ENCODE peak calls at places on chromosomes 12 and 14, in ten cellular contexts. W, Q, M, Y, P, V, R, G, E and J are unnamed samples.

GRCh38 chr12:57229041-57229633 is 374 bp upstream of the SHMT2 start:
- DNase-seq in W (no peak), Q (peak), M (no peak), Y (no peak), P (no peak), V (no peak), R (no peak), G (no peak), E (no peak), J (no peak)

GRCh38 chr12:14058717-14059116 is 77.3 kb upstream of the GRIN2B start:
- DNase-seq in W (no peak), Q (no peak), M (peak), Y (no peak), P (no peak), V (no peak), R (no peak), G (no peak), E (no peak), J (no peak)

GRCh38 chr14:77296155-77296554 is 24.5 kb downstream of the POMT2 start:
- DNase-seq in W (no peak), Q (no peak), M (no peak), Y (no peak), P (no peak), V (no peak), R (no peak), G (no peak), E (no peak), J (no peak)

GRCh38 chr12:64695550-64695949 is 63.7 kb downstream of the GNS start:
- DNase-seq in W (no peak), Q (no peak), M (no peak), Y (no peak), P (no peak), V (no peak), R (no peak), G (no peak), E (no peak), J (no peak)

GRCh38 chr14:99189201-99189801 is 82.7 kb downstream of the BCL11B start:
- DNase-seq in W (no peak), Q (no peak), M (peak), Y (no peak), P (no peak), V (no peak), R (no peak), G (no peak), E (no peak), J (no peak)

GRCh38 chr12:3077572-3078081 is 448 bp downstream of the TSPAN9 start:
- DNase-seq in W (peak), Q (peak), M (no peak), Y (no peak), P (peak), V (no peak), R (no peak), G (no peak), E (no peak), J (no peak)

GRCh38 chr12:113260127-113260526 is 38.9 kb downstream of the TPCN1 start:
- DNase-seq in W (peak), Q (no peak), M (no peak), Y (no peak), P (no peak), V (no peak), R (no peak), G (no peak), E (no peak), J (no peak)

GRCh38 chr12:26954027-26954426 is 15.8 kb downstream of the FGFR1OP2 start:
- DNase-seq in W (no peak), Q (no peak), M (no peak), Y (no peak), P (no peak), V (no peak), R (no peak), G (no peak), E (no peak), J (no peak)

GRCh38 chr12:54997914-54998507 is 13.4 kb upstream of the TESPA1 start:
- DNase-seq in W (no peak), Q (no peak), M (no peak), Y (no peak), P (no peak), V (peak), R (no peak), G (no peak), E (no peak), J (no peak)

GRCh38 chr12:5922500-5922899 is 22.6 kb downstream of the ANO2 start:
- DNase-seq in W (no peak), Q (no peak), M (no peak), Y (no peak), P (no peak), V (no peak), R (no peak), G (no peak), E (no peak), J (no peak)

GRCh38 chr12:560666-561065 is 100.9 kb downstream of the B4GALNT3 start:
- DNase-seq in W (no peak), Q (no peak), M (no peak), Y (no peak), P (no peak), V (no peak), R (no peak), G (no peak), E (no peak), J (no peak)

GRCh38 chr12:93234641-93235040 is 143.1 kb upstream of the NUDT4 start:
- DNase-seq in W (no peak), Q (peak), M (no peak), Y (no peak), P (no peak), V (no peak), R (no peak), G (no peak), E (no peak), J (no peak)

GRCh38 chr12:57049890-57050289 is at the start of gene MYO1A:
- DNase-seq in W (no peak), Q (no peak), M (no peak), Y (no peak), P (peak), V (peak), R (no peak), G (no peak), E (no peak), J (no peak)

GRCh38 chr12:58414398-58414871 is 473.1 kb downstream of the ATP23 start:
- DNase-seq in W (no peak), Q (peak), M (no peak), Y (peak), P (no peak), V (no peak), R (peak), G (no peak), E (no peak), J (no peak)

GRCh38 chr14:105878554-105878953 is 352.2 kb downstream of the TMEM121 start:
- DNase-seq in W (peak), Q (no peak), M (no peak), Y (no peak), P (no peak), V (no peak), R (no peak), G (no peak), E (no peak), J (no peak)

GRCh38 chr14:104148433-104149277 is 10.3 kb downstream of the KIF26A start:
- DNase-seq in W (peak), Q (no peak), M (no peak), Y (no peak), P (no peak), V (no peak), R (no peak), G (no peak), E (no peak), J (no peak)

GRCh38 chr14:95047754-95048153 is 109.6 kb downstream of the DICER1 start:
- DNase-seq in W (no peak), Q (no peak), M (no peak), Y (no peak), P (no peak), V (no peak), R (no peak), G (no peak), E (no peak), J (no peak)

GRCh38 chr12:102702447-102703114 is 214.5 kb downstream of the PAH start:
- DNase-seq in W (no peak), Q (peak), M (no peak), Y (peak), P (peak), V (peak), R (peak), G (peak), E (no peak), J (no peak)

GRCh38 chr14:66434464-66434863 is 51.7 kb upstream of the CCDC196 start:
- DNase-seq in W (no peak), Q (no peak), M (no peak), Y (no peak), P (no peak), V (no peak), R (no peak), G (no peak), E (no peak), J (no peak)

GRCh38 chr14:97033556-97034081 is 236.4 kb downstream of the VRK1 start:
- DNase-seq in W (no peak), Q (no peak), M (no peak), Y (no peak), P (no peak), V (peak), R (no peak), G (no peak), E (no peak), J (no peak)

GRCh38 chr12:55707841-55708694 is at the start of gene ITGA7:
- DNase-seq in W (peak), Q (no peak), M (peak), Y (no peak), P (no peak), V (peak), R (no peak), G (no peak), E (peak), J (peak)

GRCh38 chr14:34232790-34233189 is 229.2 kb downstream of the SPTSSA start:
- DNase-seq in W (no peak), Q (no peak), M (no peak), Y (peak), P (no peak), V (no peak), R (no peak), G (no peak), E (no peak), J (no peak)

GRCh38 chr12:3658327-3659163 is 94.4 kb downstream of the CRACR2A start:
- DNase-seq in W (no peak), Q (no peak), M (no peak), Y (peak), P (peak), V (peak), R (peak), G (no peak), E (no peak), J (peak)

GRCh38 chr12:96587691-96588090 is 98.3 kb downstream of the CFAP54 start:
- DNase-seq in W (no peak), Q (no peak), M (no peak), Y (peak), P (no peak), V (no peak), R (no peak), G (no peak), E (no peak), J (no peak)

GRCh38 chr12:57224973-57225679 is 4.4 kb upstream of the SHMT2 start:
- DNase-seq in W (no peak), Q (no peak), M (no peak), Y (no peak), P (no peak), V (peak), R (no peak), G (no peak), E (peak), J (no peak)

GRCh38 chr14:67268456-67269115 is 27.4 kb downstream of the PALS1 start:
- DNase-seq in W (no peak), Q (peak), M (no peak), Y (no peak), P (no peak), V (peak), R (peak), G (no peak), E (no peak), J (no peak)

GRCh38 chr14:103085106-103086091 is 1.4 kb downstream of the LBHD2 start:
- DNase-seq in W (peak), Q (no peak), M (no peak), Y (no peak), P (no peak), V (peak), R (no peak), G (no peak), E (no peak), J (no peak)
- TF ChIP-seq CTCF in W (no peak), Q (peak), M (no peak), Y (peak), P (no peak), V (peak), R (peak), G (peak), E (no peak), J (peak)

GRCh38 chr12:129185855-129186254 is 332.6 kb downstream of the GLT1D1 start:
- DNase-seq in W (no peak), Q (no peak), M (no peak), Y (no peak), P (no peak), V (no peak), R (peak), G (no peak), E (no peak), J (no peak)

GRCh38 chr12:129190827-129191226 is 337.5 kb downstream of the GLT1D1 start:
- DNase-seq in W (no peak), Q (no peak), M (no peak), Y (no peak), P (no peak), V (peak), R (no peak), G (no peak), E (no peak), J (peak)

GRCh38 chr12:129184066-129184695 is 330.9 kb downstream of the GLT1D1 start:
- DNase-seq in W (no peak), Q (no peak), M (no peak), Y (no peak), P (no peak), V (no peak), R (peak), G (no peak), E (no peak), J (no peak)

DNA sequence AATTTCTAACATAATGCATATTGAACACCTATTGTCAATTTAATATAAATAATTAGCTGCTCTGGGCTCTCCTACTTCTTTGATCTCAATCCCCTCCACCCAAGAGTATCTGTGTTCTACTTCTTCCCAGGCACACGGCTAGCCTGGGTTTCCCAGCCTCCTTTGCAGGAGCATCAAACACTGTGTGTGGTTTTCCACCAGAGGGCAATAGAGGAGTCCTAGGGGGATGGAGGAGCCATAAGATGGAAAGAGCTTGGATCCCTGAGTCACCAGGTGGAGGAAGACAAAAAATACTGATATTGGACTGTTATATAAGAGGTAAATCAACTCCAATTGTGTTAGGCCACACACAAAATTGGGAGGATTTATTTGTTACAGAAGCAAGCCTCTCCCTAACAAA is 333.7 kb downstream of the GLT1D1 start:
- DNase-seq in W (no peak), Q (no peak), M (no peak), Y (no peak), P (no peak), V (peak), R (no peak), G (no peak), E (no peak), J (no peak)
- TF ChIP-seq CTCF in W (no peak), Q (no peak), M (no peak), Y (no peak), P (no peak), V (peak), R (peak), G (no peak), E (no peak), J (peak)

DNA sequence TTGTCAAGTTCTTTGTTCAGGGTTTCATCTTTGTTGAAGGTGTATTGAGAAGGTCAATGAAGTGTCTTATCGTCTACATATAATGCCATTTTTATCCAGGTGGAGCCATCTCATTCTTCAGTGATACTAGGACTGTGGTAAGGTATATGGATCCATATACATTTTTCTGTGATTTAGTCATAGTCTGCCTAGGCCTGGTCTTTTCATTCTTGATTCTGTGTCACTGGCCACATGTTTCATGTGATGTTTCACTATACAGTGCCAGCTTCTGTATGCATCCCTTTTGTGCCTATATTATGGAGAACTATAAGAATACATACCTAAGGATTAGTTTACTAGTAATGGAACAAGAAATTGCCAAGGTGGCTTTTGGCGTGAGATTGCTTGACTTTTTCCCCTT is 40.5 kb downstream of the VEZT start:
- DNase-seq in W (no peak), Q (no peak), M (no peak), Y (peak), P (no peak), V (no peak), R (peak), G (no peak), E (no peak), J (no peak)
- TF ChIP-seq CTCF in W (no peak), Q (no peak), M (no peak), Y (no peak), P (no peak), V (no peak), R (no peak), G (no peak), E (no peak), J (no peak)

DNA sequence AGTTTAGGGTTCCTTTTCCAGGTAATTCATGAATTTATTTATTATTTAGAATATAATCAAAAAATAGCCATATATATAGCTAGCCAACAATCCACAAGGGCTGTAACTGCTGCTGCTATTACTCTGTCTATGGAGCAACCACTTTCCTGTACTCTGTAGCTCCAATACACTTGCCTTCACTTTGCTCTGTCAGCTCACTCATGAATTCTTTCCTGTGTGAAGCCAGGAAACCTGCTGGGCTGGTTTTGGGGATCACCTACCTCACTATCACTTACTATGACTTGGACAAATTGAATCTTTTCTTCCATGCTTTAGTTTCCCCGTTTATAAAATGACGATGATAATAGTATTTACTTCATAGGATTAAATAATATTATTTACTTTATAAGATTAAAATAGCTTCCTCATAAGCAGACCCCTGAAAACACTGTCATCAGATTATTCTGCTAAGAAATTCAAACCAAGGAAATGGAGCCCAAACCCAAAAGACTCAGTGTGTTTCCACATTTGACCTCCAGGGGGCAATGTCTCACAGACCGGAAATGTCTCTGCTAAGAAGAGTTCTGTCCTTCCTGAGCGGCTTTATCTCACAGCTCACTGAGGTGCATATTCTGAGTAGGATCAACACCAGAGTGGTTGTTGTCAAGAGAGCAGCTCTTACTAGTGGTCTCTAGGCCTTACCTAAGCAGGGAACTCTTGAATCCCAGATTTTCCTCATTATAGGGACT is 457.1 kb downstream of the DAD1 start:
- DNase-seq in W (no peak), Q (no peak), M (no peak), Y (no peak), P (peak), V (peak), R (peak), G (no peak), E (peak), J (no peak)
- TF ChIP-seq CTCF in W (no peak), Q (peak), M (no peak), Y (peak), P (peak), V (peak), R (peak), G (peak), E (peak), J (peak)

DNA sequence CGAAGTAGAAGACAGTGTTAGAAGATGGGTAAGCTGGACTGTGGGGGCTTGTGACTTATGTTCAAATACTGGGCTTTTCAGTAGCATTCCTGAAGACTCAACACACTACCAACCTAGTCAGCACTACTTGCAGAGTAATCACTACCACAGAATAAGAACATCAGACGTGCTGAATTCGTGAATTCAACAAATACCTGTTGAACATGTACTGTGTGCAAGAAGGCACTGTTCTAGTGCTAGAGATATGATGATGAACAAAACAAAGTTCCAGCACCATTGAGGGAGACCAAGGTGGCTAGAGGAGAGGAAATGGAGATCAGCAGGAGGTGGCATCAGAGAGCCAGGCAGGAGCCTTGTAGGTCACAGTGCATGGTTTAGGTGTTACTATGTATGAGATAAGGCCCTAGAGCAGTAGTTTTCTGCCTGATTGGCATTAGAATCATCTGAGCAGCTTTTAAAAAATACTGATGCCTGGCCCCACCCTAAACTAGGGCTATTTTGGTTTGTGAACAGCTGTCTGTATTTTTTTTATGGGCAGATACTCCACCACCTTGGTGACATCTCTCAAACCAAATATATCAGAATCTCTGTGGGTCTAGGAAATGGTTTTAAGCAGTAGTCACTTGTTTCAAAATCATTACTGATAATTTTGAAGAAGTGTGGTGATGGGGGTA is 26.8 kb downstream of the FERMT2 start:
- DNase-seq in W (no peak), Q (no peak), M (no peak), Y (no peak), P (no peak), V (no peak), R (no peak), G (no peak), E (no peak), J (no peak)
- TF ChIP-seq CTCF in W (peak), Q (peak), M (no peak), Y (peak), P (no peak), V (peak), R (no peak), G (peak), E (no peak), J (no peak)

GRCh38 chr12:104976703-104977102 is 9.4 kb upstream of the NOPCHAP1 start:
- DNase-seq in W (no peak), Q (no peak), M (no peak), Y (no peak), P (no peak), V (no peak), R (no peak), G (no peak), E (no peak), J (no peak)
- TF ChIP-seq CTCF in W (no peak), Q (no peak), M (no peak), Y (no peak), P (no peak), V (peak), R (peak), G (peak), E (no peak), J (peak)

GRCh38 chr12:130620281-130620680 is 95.8 kb downstream of the RIMBP2 start:
- DNase-seq in W (no peak), Q (no peak), M (no peak), Y (no peak), P (no peak), V (no peak), R (no peak), G (no peak), E (no peak), J (no peak)

GRCh38 chr12:130619378-130619970 is 96.6 kb downstream of the RIMBP2 start:
- DNase-seq in W (no peak), Q (no peak), M (no peak), Y (no peak), P (no peak), V (no peak), R (no peak), G (no peak), E (no peak), J (no peak)

GRCh38 chr12:130622803-130623202 is 93.3 kb downstream of the RIMBP2 start:
- DNase-seq in W (no peak), Q (no peak), M (no peak), Y (no peak), P (no peak), V (no peak), R (no peak), G (no peak), E (no peak), J (no peak)

GRCh38 chr12:130621696-130622298 is 94.3 kb downstream of the RIMBP2 start:
- DNase-seq in W (no peak), Q (no peak), M (no peak), Y (no peak), P (no peak), V (no peak), R (no peak), G (no peak), E (no peak), J (no peak)

GRCh38 chr12:130620756-130621155 is 95.3 kb downstream of the RIMBP2 start:
- DNase-seq in W (no peak), Q (no peak), M (no peak), Y (no peak), P (no peak), V (no peak), R (no peak), G (no peak), E (no peak), J (no peak)
- TF ChIP-seq CTCF in W (no peak), Q (no peak), M (no peak), Y (no peak), P (no peak), V (no peak), R (no peak), G (no peak), E (no peak), J (no peak)